ENCODE peak calls at places on chromosomes 11 and 22, in nine cellular contexts. N, K, R, A, S, W, T, D and Z are unnamed samples.

GRCh38 chr22:23301591-23301990 is 121.3 kb downstream of the BCR start:
- DNase-seq in A (no peak), W (no peak), K (no peak), T (no peak), D (no peak), S (no peak), R (no peak), N (no peak), Z (no peak)

GRCh38 chr11:42951266-42951665 is 360.5 kb upstream of the API5 start:
- DNase-seq in T (no peak), D (no peak), N (no peak), W (no peak), K (no peak), A (no peak), R (no peak), S (no peak), Z (no peak)

GRCh38 chr22:42214625-42215415 is 55.6 kb downstream of the TCF20 start:
- DNase-seq in N (no peak), W (no peak), A (no peak), K (no peak), T (no peak), S (no peak), R (peak), D (no peak), Z (no peak)

GRCh38 chr11:83079820-83080219 is 8.1 kb upstream of the RAB30 start:
- DNase-seq in D (no peak), N (no peak), K (no peak), A (no peak), S (no peak), R (no peak), W (no peak), T (no peak), Z (no peak)

GRCh38 chr11:116703421-116703820 is 69.4 kb downstream of the BUD13 start:
- DNase-seq in W (no peak), S (no peak), K (peak), D (peak), T (peak), R (peak), N (peak), A (no peak), Z (no peak)

GRCh38 chr11:57763568-57763967 is 2.0 kb downstream of the CTNND1 start:
- DNase-seq in S (peak), A (peak), N (no peak), K (no peak), R (peak), T (peak), D (no peak), W (peak), Z (peak)

GRCh38 chr11:134509381-134510068 is 97.5 kb upstream of the B3GAT1 start:
- DNase-seq in W (no peak), D (no peak), A (no peak), R (no peak), N (no peak), S (no peak), K (no peak), T (no peak), Z (no peak)

GRCh38 chr22:28674121-28674563 is 5.5 kb downstream of the TTC28 start:
- DNase-seq in S (peak), T (peak), W (peak), D (no peak), K (no peak), A (peak), R (no peak), N (no peak), Z (no peak)

GRCh38 chr11:110305169-110306018 is 9.0 kb upstream of the RDX start:
- DNase-seq in A (no peak), N (no peak), D (no peak), S (peak), R (no peak), K (no peak), T (no peak), W (peak), Z (peak)

GRCh38 chr11:102436546-102436945 is 16.0 kb downstream of the TMEM123 start:
- DNase-seq in D (no peak), K (no peak), S (peak), T (no peak), W (no peak), R (no peak), A (peak), N (no peak), Z (no peak)

GRCh38 chr11:66860449-66860831 is 3.6 kb downstream of the LRFN4 start:
- DNase-seq in S (no peak), A (no peak), K (no peak), T (no peak), W (no peak), N (peak), D (no peak), R (no peak), Z (no peak)

GRCh38 chr11:76554767-76555166 is 109.9 kb downstream of the EMSY start:
- DNase-seq in A (no peak), W (no peak), T (no peak), D (no peak), N (no peak), R (no peak), K (no peak), S (no peak), Z (no peak)

GRCh38 chr22:40679249-40679963 is at the start of gene MCHR1:
- DNase-seq in A (peak), R (peak), N (no peak), D (no peak), S (peak), T (no peak), K (no peak), W (no peak), Z (peak)

DNA sequence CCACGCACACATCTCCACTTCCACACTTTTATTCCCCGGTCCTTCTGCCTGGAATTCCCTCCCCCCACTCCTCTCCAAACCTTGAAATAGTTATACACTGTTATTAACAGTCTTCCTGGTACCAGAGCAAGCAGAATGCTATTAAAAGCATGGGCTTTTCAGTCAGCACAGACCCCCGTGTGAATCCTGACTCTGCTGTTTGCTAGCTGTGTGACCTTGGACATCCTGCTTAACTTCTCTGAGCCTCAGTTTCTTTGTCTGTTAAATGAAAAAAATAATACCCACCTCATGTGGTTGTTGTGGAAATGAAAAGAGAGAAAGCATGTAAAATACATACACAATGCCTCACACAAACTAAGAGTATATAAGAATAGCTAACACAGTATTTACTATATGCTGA is 39.6 kb downstream of the AHNAK start:
- DNase-seq in S (no peak), K (no peak), R (no peak), W (no peak), D (no peak), T (no peak), A (no peak), N (no peak), Z (no peak)
- H2AFZ ChIP-seq in S (no peak), K (no peak), R (no peak), W (no peak), D (peak), T (no peak), A (no peak), N (no peak), Z (no peak)

GRCh38 chr11:29879560-29879959 is 137.3 kb downstream of the KCNA4 start:
- DNase-seq in K (no peak), W (no peak), S (no peak), T (no peak), D (no peak), R (no peak), A (no peak), N (no peak), Z (no peak)
- H2AFZ ChIP-seq in K (no peak), W (no peak), S (no peak), T (no peak), D (no peak), R (no peak), A (no peak), N (no peak), Z (no peak)

DNA sequence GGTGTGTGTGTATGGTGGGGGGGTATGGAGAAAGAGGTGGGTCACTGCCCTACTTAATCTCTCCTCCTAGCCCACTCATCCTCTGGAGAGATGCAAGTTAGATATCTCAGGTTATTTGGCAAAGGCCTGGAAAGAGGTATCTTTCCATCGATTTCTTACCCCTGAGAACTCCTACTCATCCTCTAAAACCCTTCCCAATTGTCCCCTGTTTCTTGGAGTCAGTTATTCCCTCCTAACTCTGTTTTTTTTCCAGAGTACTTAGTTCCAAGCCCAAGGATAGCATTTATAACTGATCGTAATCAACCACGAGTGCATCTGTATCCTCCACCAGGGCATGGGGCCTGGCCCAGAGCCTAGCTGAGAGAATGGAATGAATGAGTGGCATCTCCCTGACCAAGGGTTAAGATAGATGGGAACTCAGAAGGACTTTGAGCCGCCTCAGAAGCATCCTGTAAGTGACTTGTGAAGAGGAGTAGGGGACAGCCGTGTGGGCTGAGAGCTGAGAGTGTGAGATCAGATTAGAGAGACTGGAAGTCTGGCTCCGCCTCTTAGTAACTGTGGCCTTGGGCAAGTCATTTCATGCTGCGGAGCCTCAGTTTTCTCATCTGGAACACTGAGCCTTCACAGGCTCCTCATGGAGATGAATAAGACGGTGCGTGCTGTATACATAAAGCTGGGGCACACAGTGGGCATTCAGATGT is 16.2 kb downstream of the CD6 start:
- DNase-seq in W (no peak), A (no peak), S (no peak), K (no peak), R (no peak), N (no peak), D (no peak), T (no peak), Z (no peak)
- H2AFZ ChIP-seq in W (no peak), A (no peak), S (no peak), K (no peak), R (no peak), N (no peak), D (no peak), T (no peak), Z (no peak)

GRCh38 chr11:79086056-79086455 is 354.8 kb downstream of the TENM4 start:
- DNase-seq in D (no peak), N (no peak), S (no peak), W (no peak), K (no peak), R (no peak), A (no peak), T (no peak), Z (no peak)
- H2AFZ ChIP-seq in D (no peak), N (no peak), S (no peak), W (no peak), K (no peak), R (no peak), A (no peak), T (no peak), Z (no peak)

DNA sequence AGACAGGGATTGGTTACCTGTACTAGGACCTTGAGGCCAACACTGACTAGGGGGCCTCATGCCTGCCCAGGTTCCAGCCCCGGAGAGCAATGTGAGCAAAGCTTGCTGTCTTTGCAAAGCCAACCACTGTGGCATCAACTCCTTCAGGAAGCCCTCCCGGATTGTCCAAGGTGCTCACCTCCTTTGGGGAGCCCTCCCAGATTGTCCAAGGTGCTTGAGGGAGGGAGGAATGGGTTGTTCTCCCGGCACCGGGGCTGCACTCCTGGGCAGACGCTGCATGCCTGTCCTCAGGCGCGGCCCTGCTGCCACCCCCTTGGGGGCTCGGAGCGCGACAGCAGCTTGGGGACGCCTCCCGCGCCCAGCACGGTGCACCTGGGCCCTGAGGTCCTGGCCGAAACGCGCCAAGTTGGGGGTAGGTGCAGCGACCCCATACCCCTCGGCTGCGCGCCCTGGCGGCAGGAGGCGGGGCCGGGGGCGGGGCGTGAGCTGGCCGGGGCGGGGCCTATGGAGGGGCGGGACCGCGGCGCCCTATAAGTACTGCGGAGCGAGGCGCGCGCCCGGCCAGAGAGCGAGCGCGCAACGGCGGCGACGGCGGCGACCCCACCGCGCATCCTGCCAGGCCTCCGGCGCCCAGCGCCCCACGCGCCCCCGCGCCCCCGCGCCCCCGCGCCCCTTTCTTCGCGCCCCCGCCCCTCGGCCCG is at the start of gene CD81:
- DNase-seq in D (peak), R (peak), N (peak), T (no peak), W (no peak), A (peak), S (no peak), K (peak), Z (peak)
- H2AFZ ChIP-seq in D (peak), R (peak), N (no peak), T (no peak), W (peak), A (peak), S (no peak), K (peak), Z (peak)

GRCh38 chr11:119771210-119771770 is 42.3 kb upstream of the NECTIN1 start:
- DNase-seq in A (no peak), N (no peak), D (no peak), K (no peak), W (no peak), S (no peak), R (no peak), T (no peak), Z (no peak)
- H2AFZ ChIP-seq in A (no peak), N (no peak), D (no peak), K (no peak), W (no peak), S (no peak), R (no peak), T (no peak), Z (no peak)

GRCh38 chr11:64650923-64651523 is 60.0 kb downstream of the SLC22A12 start:
- DNase-seq in S (peak), N (peak), R (peak), W (no peak), A (peak), D (no peak), T (peak), K (peak), Z (peak)

GRCh38 chr11:64654958-64655541 is 64.0 kb downstream of the SLC22A12 start:
- DNase-seq in S (no peak), T (no peak), A (no peak), W (no peak), D (no peak), K (no peak), R (no peak), N (no peak), Z (no peak)

GRCh38 chr11:64653388-64653973 is 62.5 kb downstream of the SLC22A12 start:
- DNase-seq in N (no peak), D (no peak), W (no peak), S (no peak), K (no peak), T (no peak), R (no peak), A (no peak), Z (no peak)

GRCh38 chr11:64654439-64654838 is 63.4 kb downstream of the SLC22A12 start:
- DNase-seq in N (no peak), R (no peak), K (no peak), S (no peak), D (no peak), T (no peak), A (no peak), W (no peak), Z (no peak)

GRCh38 chr11:64652586-64653387 is 61.8 kb downstream of the SLC22A12 start:
- DNase-seq in A (peak), T (peak), D (peak), R (peak), N (peak), K (peak), W (peak), S (peak), Z (peak)
- H2AFZ ChIP-seq in A (peak), T (no peak), D (peak), R (peak), N (no peak), K (peak), W (peak), S (no peak), Z (no peak)

DNA sequence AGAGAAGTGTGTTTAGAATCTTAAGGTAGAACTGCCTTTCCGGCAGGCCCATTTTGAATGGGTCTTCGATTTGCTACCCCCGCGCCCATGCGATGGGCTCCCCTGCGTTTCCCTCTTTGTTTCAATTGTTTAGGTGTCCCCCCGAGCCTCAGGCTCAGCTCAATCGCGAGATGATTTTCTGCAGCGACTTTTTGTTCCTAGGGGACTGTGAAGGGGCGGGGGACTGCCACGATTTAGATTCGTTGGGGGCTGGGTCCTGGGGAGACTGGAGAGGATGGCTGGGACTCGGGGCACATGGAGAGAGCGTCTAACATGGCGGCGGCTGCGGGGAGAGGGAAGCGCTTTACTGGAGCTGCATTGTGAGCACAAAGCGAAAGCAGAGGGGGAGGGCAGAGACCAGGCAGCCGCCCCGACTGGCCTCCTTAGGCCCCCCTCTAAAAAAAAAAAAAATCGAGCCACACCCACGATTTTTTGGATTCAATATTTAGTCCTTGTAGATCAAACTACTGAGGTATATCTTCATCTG is 1.7 kb downstream of the CAPRIN1 start:
- DNase-seq in R (peak), A (peak), T (peak), N (peak), D (peak), K (peak), S (peak), W (peak), Z (peak)
- H2AFZ ChIP-seq in R (no peak), A (peak), T (no peak), N (no peak), D (peak), K (no peak), S (no peak), W (peak), Z (peak)